ENCODE peak calls at places on chromosomes 3 and 15, in eight cellular contexts. G, I, D, L, X, A, Y and Z are unnamed samples.

GRCh38 chr3:59818033-59818936 is 768.5 kb upstream of the CFAP20DC start:
- DNase-seq in G (no peak), I (peak), D (no peak), L (peak), X (peak), A (peak), Y (peak), Z (no peak)

GRCh38 chr3:46907271-46907670 is 29.8 kb downstream of the PTH1R start:
- DNase-seq in G (no peak), I (no peak), D (no peak), L (no peak), X (no peak), A (no peak), Y (no peak), Z (no peak)

GRCh38 chr3:126367316-126367805 is 10.2 kb upstream of the KLF15 start:
- DNase-seq in G (no peak), I (no peak), D (no peak), L (no peak), X (no peak), A (no peak), Y (no peak), Z (no peak)

GRCh38 chr3:195757827-195758226 is 37.0 kb downstream of the MUC20 start:
- DNase-seq in G (no peak), I (no peak), D (no peak), L (no peak), X (no peak), A (no peak), Y (no peak), Z (no peak)

GRCh38 chr3:55735976-55736375 is 248.9 kb upstream of the WNT5A start:
- DNase-seq in G (no peak), I (peak), D (no peak), L (no peak), X (no peak), A (no peak), Y (no peak), Z (no peak)

GRCh38 chr3:140585828-140586227 is 92.0 kb upstream of the TRIM42 start:
- DNase-seq in G (no peak), I (peak), D (no peak), L (no peak), X (no peak), A (no peak), Y (no peak), Z (no peak)

GRCh38 chr3:150238995-150239612 is 169.0 kb upstream of the TSC22D2 start:
- DNase-seq in G (no peak), I (no peak), D (no peak), L (no peak), X (no peak), A (peak), Y (peak), Z (no peak)

GRCh38 chr3:172673210-172673679 is 37.6 kb downstream of the NCEH1 start:
- DNase-seq in G (peak), I (peak), D (no peak), L (peak), X (peak), A (peak), Y (peak), Z (no peak)

GRCh38 chr3:122258757-122259371 is 66.2 kb upstream of the CSTA start:
- DNase-seq in G (peak), I (peak), D (peak), L (peak), X (no peak), A (peak), Y (peak), Z (peak)

DNA sequence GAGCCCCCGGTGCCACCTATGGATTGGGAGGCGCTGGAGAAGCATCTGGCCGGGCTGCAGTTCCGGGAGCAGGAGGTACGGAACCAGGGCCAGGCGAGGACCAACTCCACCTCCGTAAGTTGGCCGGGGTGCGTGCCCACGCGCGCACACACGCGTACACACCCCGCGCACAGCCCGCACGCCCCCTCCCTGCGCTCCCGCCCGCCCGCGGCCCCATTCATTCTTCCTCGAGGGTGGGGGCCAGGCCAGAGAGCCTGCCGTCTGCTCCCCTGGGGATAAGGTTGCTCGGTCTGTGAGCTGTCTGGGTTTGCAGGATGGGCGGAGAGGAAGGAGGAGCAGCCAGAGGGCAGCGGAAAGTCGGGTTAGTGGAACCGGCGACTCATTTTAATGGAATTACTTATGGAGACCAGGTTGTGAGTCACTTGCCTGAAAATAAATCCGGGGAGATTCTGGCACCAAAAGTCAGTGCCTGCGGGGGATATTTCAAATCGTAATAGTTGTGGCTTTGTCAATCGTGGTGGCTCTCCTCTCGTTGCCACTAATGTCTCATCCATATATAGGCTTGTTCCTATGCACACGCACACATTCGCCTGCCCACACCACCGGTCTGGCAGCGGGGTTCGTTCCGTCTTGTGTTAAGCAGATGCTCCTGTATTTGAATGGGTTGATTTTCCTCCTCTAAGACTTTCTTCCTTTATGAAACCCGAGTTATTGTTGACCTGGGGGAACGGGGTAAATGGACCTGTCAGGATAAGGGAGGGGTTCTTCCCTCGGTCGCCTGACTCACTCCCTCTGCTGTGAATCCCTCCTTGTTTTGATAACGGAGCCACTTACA is 223.4 kb upstream of the IL12A start:
- DNase-seq in G (no peak), I (peak), D (no peak), L (peak), X (peak), A (peak), Y (peak), Z (peak)
- TF ChIP-seq POLR2A in G (no peak), I (peak), D (no peak), L (no peak), X (peak), A (peak), Y (no peak), Z (no peak)

GRCh38 chr15:98647774-98648653 is at the start of gene IGF1R:
- DNase-seq in G (peak), I (peak), D (peak), L (peak), X (peak), A (peak), Y (peak), Z (peak)

GRCh38 chr15:98647026-98647773 is 1.1 kb upstream of the IGF1R start:
- DNase-seq in G (peak), I (peak), D (peak), L (peak), X (peak), A (peak), Y (peak), Z (peak)

GRCh38 chr15:98649996-98650870 is 1.9 kb downstream of the IGF1R start:
- DNase-seq in G (peak), I (peak), D (no peak), L (peak), X (peak), A (peak), Y (no peak), Z (no peak)

GRCh38 chr15:98649621-98649995 is 1.3 kb downstream of the IGF1R start:
- DNase-seq in G (no peak), I (no peak), D (peak), L (peak), X (peak), A (peak), Y (no peak), Z (no peak)

DNA sequence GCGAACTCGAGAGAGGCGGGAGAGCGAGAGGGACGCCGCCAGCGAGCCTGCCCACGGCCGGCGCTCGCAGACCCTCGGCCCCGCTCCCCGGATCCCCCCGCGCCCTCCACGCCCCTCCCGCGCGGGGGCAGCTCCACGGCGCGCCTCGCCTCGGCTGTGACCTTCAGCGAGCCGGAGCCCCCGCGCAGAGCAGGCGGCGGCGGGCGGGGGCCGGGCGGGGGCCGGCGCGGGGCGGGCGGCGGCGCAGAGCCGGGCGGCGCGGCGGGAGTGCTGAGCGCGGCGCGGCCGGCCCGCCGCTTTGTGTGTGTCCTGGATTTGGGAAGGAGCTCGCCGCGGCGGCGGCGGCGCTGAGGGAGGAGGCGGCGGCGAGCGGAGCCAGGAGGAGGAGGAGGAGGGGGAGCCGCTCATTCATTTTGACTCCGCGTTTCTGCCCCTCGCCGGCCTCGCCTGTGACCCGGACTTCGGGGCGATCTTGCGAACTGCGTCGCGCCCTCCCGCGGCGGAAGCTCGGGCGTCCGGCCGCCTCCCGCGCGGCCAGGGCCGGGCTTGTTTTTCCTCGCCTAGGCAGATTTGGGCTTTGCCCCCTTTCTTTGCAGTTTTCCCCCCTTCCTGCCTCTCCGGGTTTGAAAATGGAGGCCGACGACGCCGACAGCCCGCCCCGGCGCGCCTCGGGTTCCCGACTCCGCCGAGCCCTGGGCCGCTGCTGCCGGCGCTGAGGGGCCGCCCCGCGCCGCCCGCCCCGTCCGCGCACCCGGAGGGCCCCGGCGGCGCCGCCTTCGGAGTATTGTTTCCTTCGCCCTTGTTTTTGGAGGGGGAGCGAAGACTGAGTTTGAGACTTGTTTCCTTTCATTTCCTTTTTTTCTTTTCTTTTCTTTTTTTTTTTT is 557 bp downstream of the IGF1R start:
- DNase-seq in G (no peak), I (peak), D (peak), L (peak), X (peak), A (peak), Y (no peak), Z (no peak)
- TF ChIP-seq POLR2A in G (no peak), I (no peak), D (no peak), L (no peak), X (peak), A (no peak), Y (no peak), Z (no peak)

DNA sequence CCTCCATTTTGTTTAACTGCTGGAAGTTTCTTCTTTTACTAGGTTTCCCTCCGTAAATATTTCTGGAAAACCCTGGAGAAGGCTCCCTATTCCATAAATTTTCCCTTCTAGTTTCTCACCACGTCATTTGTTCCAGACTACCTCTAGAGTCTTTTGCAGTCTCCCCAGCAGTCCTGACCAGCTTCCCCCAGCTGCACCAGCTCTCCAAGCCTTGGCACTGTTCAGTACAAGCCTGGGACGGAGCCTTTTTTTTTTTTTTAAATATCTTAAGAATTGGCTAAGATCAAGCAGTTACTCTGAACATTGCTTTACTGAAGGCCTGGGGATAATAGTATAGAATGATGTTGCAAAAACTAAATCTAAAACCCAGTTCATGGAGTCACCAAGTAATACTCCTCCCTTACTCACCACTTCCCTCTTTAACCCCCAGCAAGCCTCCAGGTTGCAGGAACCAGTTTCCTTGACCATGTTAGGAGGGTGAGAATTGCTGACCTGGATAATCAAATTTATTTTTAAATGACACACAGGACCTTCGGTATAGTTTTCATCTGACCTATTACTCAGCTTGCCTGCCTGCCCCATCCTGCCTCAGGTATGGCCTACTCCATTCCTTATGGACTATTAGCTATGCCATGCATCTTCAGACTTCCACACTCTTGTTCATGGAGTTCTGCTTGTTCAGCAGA is 723 bp downstream of the RTP4 start:
- DNase-seq in G (no peak), I (no peak), D (no peak), L (peak), X (no peak), A (no peak), Y (no peak), Z (peak)
- TF ChIP-seq POLR2A in G (no peak), I (no peak), D (no peak), L (no peak), X (no peak), A (no peak), Y (no peak), Z (no peak)

GRCh38 chr3:119500265-119500664 is 1.9 kb downstream of the TIMMDC1 start:
- DNase-seq in G (no peak), I (no peak), D (no peak), L (no peak), X (no peak), A (no peak), Y (no peak), Z (no peak)

GRCh38 chr3:119492810-119493209 is 5.5 kb upstream of the TIMMDC1 start:
- DNase-seq in G (no peak), I (no peak), D (no peak), L (no peak), X (no peak), A (no peak), Y (no peak), Z (no peak)

GRCh38 chr3:119494597-119494996 is 3.8 kb upstream of the TIMMDC1 start:
- DNase-seq in G (no peak), I (no peak), D (no peak), L (no peak), X (no peak), A (no peak), Y (no peak), Z (no peak)

GRCh38 chr3:119497824-119498187 is 541 bp upstream of the TIMMDC1 start:
- DNase-seq in G (no peak), I (peak), D (no peak), L (no peak), X (peak), A (peak), Y (no peak), Z (no peak)

DNA sequence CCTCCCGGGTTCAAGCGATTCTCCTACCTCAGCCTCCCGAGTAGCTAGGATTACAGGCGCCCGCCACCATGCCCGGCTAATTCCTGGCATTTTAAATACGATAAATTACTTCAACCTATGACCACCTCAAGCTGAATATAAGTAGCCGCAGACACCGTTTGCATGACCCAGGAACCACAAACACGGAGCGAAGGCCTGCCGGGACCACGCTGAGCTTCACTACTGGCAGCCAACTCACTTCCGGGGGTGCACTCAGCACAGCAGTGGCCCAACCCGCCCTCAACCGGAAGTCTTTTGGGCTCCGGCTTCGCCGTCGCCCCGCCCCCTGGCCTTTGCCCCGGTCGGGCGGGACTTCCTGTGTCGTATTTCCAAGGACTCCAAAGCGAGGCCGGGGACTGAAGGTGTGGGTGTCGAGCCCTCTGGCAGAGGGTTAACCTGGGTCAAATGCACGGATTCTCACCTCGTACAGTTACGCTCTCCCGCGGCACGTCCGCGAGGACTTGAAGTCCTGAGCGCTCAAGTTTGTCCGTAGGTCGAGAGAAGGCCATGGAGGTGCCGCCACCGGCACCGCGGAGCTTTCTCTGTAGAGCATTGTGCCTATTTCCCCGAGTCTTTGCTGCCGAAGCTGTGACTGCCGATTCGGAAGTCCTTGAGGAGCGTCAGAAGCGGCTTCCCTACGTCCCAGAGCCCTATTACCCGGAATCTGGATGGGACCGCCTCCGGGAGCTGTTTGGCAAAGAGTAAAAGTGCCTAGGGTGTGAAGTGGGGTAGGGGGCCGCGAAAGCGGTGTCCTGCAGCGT is at the start of gene TIMMDC1:
- DNase-seq in G (peak), I (peak), D (peak), L (peak), X (peak), A (peak), Y (peak), Z (peak)
- TF ChIP-seq POLR2A in G (peak), I (peak), D (peak), L (peak), X (peak), A (peak), Y (peak), Z (peak)

GRCh38 chr3:136196064-136196400 is at the start of gene MSL2:
- DNase-seq in G (no peak), I (no peak), D (no peak), L (no peak), X (no peak), A (peak), Y (no peak), Z (no peak)
- TF ChIP-seq POLR2A in G (peak), I (peak), D (peak), L (peak), X (no peak), A (peak), Y (peak), Z (peak)

GRCh38 chr3:37595784-37596180 is 265.9 kb upstream of the CTDSPL start:
- DNase-seq in G (no peak), I (no peak), D (no peak), L (no peak), X (no peak), A (no peak), Y (no peak), Z (no peak)

GRCh38 chr3:37601832-37602231 is 259.8 kb upstream of the CTDSPL start:
- DNase-seq in G (no peak), I (no peak), D (no peak), L (peak), X (no peak), A (no peak), Y (no peak), Z (no peak)

GRCh38 chr3:37599186-37599585 is 262.5 kb upstream of the CTDSPL start:
- DNase-seq in G (no peak), I (no peak), D (no peak), L (no peak), X (no peak), A (no peak), Y (no peak), Z (no peak)

GRCh38 chr3:37603722-37604121 is 258.0 kb upstream of the CTDSPL start:
- DNase-seq in G (no peak), I (no peak), D (no peak), L (no peak), X (no peak), A (no peak), Y (no peak), Z (no peak)

DNA sequence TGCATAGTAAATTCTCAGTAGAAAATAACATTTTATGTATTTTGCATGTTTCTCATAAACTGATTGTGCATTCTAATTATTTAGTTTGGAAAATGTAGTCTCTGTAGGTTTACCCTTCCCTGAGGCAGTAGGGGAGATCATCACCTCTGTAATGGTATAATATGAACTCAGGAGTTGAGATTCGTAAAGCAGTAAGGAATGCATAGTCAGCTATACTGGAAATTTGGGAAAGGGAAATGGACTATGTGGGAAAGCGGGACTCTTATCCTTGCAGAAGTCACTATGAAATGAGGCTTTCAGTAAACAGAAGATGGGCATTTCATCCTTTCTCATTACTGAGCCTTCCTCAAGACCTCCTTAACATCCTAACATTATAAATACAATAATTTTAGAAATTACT is 261.9 kb upstream of the CTDSPL start:
- DNase-seq in G (no peak), I (no peak), D (no peak), L (no peak), X (no peak), A (no peak), Y (no peak), Z (no peak)
- TF ChIP-seq POLR2A in G (no peak), I (no peak), D (no peak), L (no peak), X (no peak), A (no peak), Y (no peak), Z (no peak)

DNA sequence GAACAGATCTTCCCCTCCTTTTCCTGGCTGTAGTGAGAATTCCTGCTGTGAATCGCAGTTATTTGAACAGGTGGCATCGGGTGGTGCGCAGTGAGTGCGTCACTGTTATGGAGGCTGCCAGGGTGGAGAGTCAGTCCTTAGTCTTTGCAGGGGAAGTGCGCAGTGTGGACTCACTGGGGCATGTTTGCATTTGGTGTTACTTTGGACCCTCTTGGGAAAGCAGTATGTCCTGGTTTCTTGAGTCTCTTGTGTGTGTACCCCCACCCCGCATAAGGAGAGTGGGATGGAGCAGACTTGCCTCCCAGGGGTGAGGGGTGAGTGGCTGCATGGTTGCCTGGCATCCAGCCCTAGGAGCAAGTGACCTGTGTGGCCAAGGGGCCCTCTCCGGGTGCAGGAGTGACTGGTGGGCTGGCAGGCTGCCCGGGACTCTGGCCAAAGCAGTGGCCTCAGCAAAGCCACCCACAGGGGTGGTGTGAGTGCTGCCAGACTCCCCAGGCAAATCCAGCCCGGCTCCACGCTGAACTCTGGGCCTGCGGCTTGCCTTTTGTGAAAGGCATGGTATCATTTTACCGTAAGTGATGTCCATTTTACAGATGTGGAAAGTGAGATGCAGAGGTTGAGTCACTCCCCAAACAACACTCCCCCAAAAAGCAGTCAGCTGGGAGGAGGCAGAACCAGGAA is 46.4 kb downstream of the DNASE1L3 start:
- DNase-seq in G (no peak), I (peak), D (no peak), L (peak), X (no peak), A (no peak), Y (no peak), Z (no peak)
- TF ChIP-seq POLR2A in G (no peak), I (no peak), D (no peak), L (no peak), X (no peak), A (no peak), Y (no peak), Z (no peak)